ENCODE peak calls at places on chromosomes 4 and X, in seven cellular contexts. One of them, this sample, is unnamed. For H3K27me3 and H3K4me1, the result is how much of the 10 kb centered on the place peaks cover.

GRCh38 chr4:142035556-142035955 is 399.2 kb downstream of the IL15 start:
- DNase-seq in thoracic aorta: no peak
- DNase-seq in breast epithelium: no peak
- DNase-seq in HepG2: no peak
- DNase-seq in left lung: no peak
- DNase-seq in PC-3: peak
- DNase-seq in CD8-positive, alpha-beta T cell: no peak
- DNase-seq in this sample: no peak

GRCh38 chr4:8336412-8337075 is 67.0 kb downstream of the HTRA3 start:
- DNase-seq in thoracic aorta: no peak
- DNase-seq in breast epithelium: no peak
- DNase-seq in HepG2: no peak
- DNase-seq in left lung: no peak
- DNase-seq in PC-3: peak
- DNase-seq in CD8-positive, alpha-beta T cell: no peak
- DNase-seq in this sample: no peak

GRCh38 chrX:129842510-129843208 is 1.0 kb downstream of the ZDHHC9 start:
- DNase-seq in thoracic aorta: no peak
- DNase-seq in breast epithelium: no peak
- DNase-seq in HepG2: peak
- DNase-seq in left lung: no peak
- DNase-seq in PC-3: peak
- DNase-seq in CD8-positive, alpha-beta T cell: no peak
- DNase-seq in this sample: peak

GRCh38 chrX:97027384-97027922 is 143.7 kb downstream of the RPA4 start:
- DNase-seq in thoracic aorta: no peak
- DNase-seq in breast epithelium: no peak
- DNase-seq in HepG2: peak
- DNase-seq in left lung: no peak
- DNase-seq in PC-3: no peak
- DNase-seq in CD8-positive, alpha-beta T cell: no peak
- DNase-seq in this sample: no peak

GRCh38 chrX:311156-312129 is 7.2 kb downstream of the GTPBP6 start:
- DNase-seq in thoracic aorta: no peak
- DNase-seq in breast epithelium: peak
- DNase-seq in HepG2: no peak
- DNase-seq in left lung: peak
- DNase-seq in PC-3: no peak
- DNase-seq in CD8-positive, alpha-beta T cell: no peak
- DNase-seq in this sample: peak

GRCh38 chr4:2413821-2414610 is 4.4 kb downstream of the ZFYVE28 start:
- DNase-seq in thoracic aorta: no peak
- DNase-seq in breast epithelium: no peak
- DNase-seq in HepG2: no peak
- DNase-seq in left lung: peak
- DNase-seq in PC-3: peak
- DNase-seq in CD8-positive, alpha-beta T cell: peak
- DNase-seq in this sample: peak

GRCh38 chr4:186481998-186482790 is 73.2 kb downstream of the MTNR1A start:
- DNase-seq in thoracic aorta: no peak
- DNase-seq in breast epithelium: no peak
- DNase-seq in HepG2: no peak
- DNase-seq in left lung: no peak
- DNase-seq in PC-3: no peak
- DNase-seq in CD8-positive, alpha-beta T cell: no peak
- DNase-seq in this sample: no peak

GRCh38 chrX:56232221-56233082 is at the start of gene KLF8:
- DNase-seq in thoracic aorta: peak
- DNase-seq in breast epithelium: peak
- DNase-seq in HepG2: no peak
- DNase-seq in left lung: peak
- DNase-seq in PC-3: no peak
- DNase-seq in CD8-positive, alpha-beta T cell: peak
- DNase-seq in this sample: peak

GRCh38 chr4:15368906-15369305 is 58.9 kb upstream of the C1QTNF7 start:
- DNase-seq in thoracic aorta: no peak
- DNase-seq in breast epithelium: no peak
- DNase-seq in HepG2: no peak
- DNase-seq in left lung: no peak
- DNase-seq in PC-3: peak
- DNase-seq in CD8-positive, alpha-beta T cell: no peak
- DNase-seq in this sample: no peak

GRCh38 chr4:1726146-1726934 is 5.0 kb downstream of the TACC3 start:
- DNase-seq in thoracic aorta: peak
- DNase-seq in breast epithelium: peak
- DNase-seq in HepG2: peak
- DNase-seq in left lung: peak
- DNase-seq in PC-3: peak
- DNase-seq in CD8-positive, alpha-beta T cell: peak
- DNase-seq in this sample: peak

GRCh38 chr4:26568446-26568994 is 15.4 kb upstream of the TBC1D19 start:
- DNase-seq in thoracic aorta: no peak
- DNase-seq in breast epithelium: no peak
- DNase-seq in HepG2: no peak
- DNase-seq in left lung: no peak
- DNase-seq in PC-3: peak
- DNase-seq in CD8-positive, alpha-beta T cell: no peak
- DNase-seq in this sample: no peak

GRCh38 chr4:185020863-185021761 is 2.8 kb downstream of the HELT start:
- DNase-seq in thoracic aorta: no peak
- DNase-seq in breast epithelium: no peak
- DNase-seq in HepG2: no peak
- DNase-seq in left lung: no peak
- DNase-seq in PC-3: no peak
- DNase-seq in CD8-positive, alpha-beta T cell: no peak
- DNase-seq in this sample: no peak

GRCh38 chr4:170047774-170048354 is 21.7 kb upstream of the MFAP3L start:
- DNase-seq in thoracic aorta: no peak
- DNase-seq in breast epithelium: peak
- DNase-seq in HepG2: peak
- DNase-seq in left lung: no peak
- DNase-seq in PC-3: peak
- DNase-seq in CD8-positive, alpha-beta T cell: peak
- DNase-seq in this sample: peak

GRCh38 chr4:80264825-80265224 is 1.6 kb upstream of the FGF5 start:
- DNase-seq in thoracic aorta: no peak
- DNase-seq in breast epithelium: no peak
- DNase-seq in HepG2: no peak
- DNase-seq in left lung: no peak
- DNase-seq in PC-3: no peak
- DNase-seq in CD8-positive, alpha-beta T cell: no peak
- DNase-seq in this sample: no peak

GRCh38 chr4:52251864-52252263 is 200.8 kb downstream of the SPATA18 start:
- DNase-seq in thoracic aorta: no peak
- DNase-seq in breast epithelium: no peak
- DNase-seq in HepG2: no peak
- DNase-seq in left lung: no peak
- DNase-seq in PC-3: no peak
- DNase-seq in CD8-positive, alpha-beta T cell: no peak
- DNase-seq in this sample: no peak

GRCh38 chrX:13498220-13498619 is 71.2 kb upstream of the EGFL6 start:
- DNase-seq in thoracic aorta: no peak
- DNase-seq in breast epithelium: no peak
- DNase-seq in HepG2: no peak
- DNase-seq in left lung: no peak
- DNase-seq in PC-3: no peak
- DNase-seq in CD8-positive, alpha-beta T cell: no peak
- DNase-seq in this sample: no peak

GRCh38 chrX:113260474-113260873 is 419.8 kb upstream of the AMOT start:
- DNase-seq in thoracic aorta: no peak
- DNase-seq in breast epithelium: no peak
- DNase-seq in HepG2: peak
- DNase-seq in left lung: no peak
- DNase-seq in PC-3: no peak
- DNase-seq in CD8-positive, alpha-beta T cell: no peak
- DNase-seq in this sample: no peak

GRCh38 chr4:154492288-154492687 is 689 bp upstream of the DCHS2 start:
- DNase-seq in thoracic aorta: no peak
- DNase-seq in breast epithelium: no peak
- DNase-seq in HepG2: no peak
- DNase-seq in left lung: no peak
- DNase-seq in PC-3: no peak
- DNase-seq in CD8-positive, alpha-beta T cell: no peak
- DNase-seq in this sample: no peak

GRCh38 chr4:76831475-76832390 is 66.2 kb downstream of the SOWAHB start:
- DNase-seq in thoracic aorta: no peak
- DNase-seq in breast epithelium: no peak
- DNase-seq in HepG2: peak
- DNase-seq in left lung: no peak
- DNase-seq in PC-3: no peak
- DNase-seq in CD8-positive, alpha-beta T cell: no peak
- DNase-seq in this sample: no peak

GRCh38 chr4:46404961-46405360 is 15.0 kb upstream of the GABRA2 start:
- DNase-seq in thoracic aorta: no peak
- DNase-seq in breast epithelium: peak
- DNase-seq in HepG2: peak
- DNase-seq in left lung: no peak
- DNase-seq in PC-3: peak
- DNase-seq in CD8-positive, alpha-beta T cell: no peak
- DNase-seq in this sample: peak

GRCh38 chr4:80103615-80104014 is 30.6 kb upstream of the ANTXR2 start:
- DNase-seq in thoracic aorta: no peak
- DNase-seq in breast epithelium: no peak
- DNase-seq in HepG2: no peak
- DNase-seq in left lung: no peak
- DNase-seq in PC-3: no peak
- DNase-seq in CD8-positive, alpha-beta T cell: no peak
- DNase-seq in this sample: no peak

GRCh38 chr4:138595731-138596465 is 353.7 kb upstream of the SLC7A11 start:
- DNase-seq in thoracic aorta: no peak
- DNase-seq in breast epithelium: no peak
- DNase-seq in HepG2: no peak
- DNase-seq in left lung: no peak
- DNase-seq in PC-3: no peak
- DNase-seq in CD8-positive, alpha-beta T cell: no peak
- DNase-seq in this sample: no peak

GRCh38 chrX:101552714-101553113 is 2.4 kb downstream of the ARMCX1 start:
- DNase-seq in thoracic aorta: no peak
- DNase-seq in breast epithelium: no peak
- DNase-seq in HepG2: no peak
- DNase-seq in left lung: no peak
- DNase-seq in PC-3: no peak
- DNase-seq in CD8-positive, alpha-beta T cell: no peak
- DNase-seq in this sample: no peak

GRCh38 chrX:101550825-101551767 is 749 bp downstream of the ARMCX1 start:
- DNase-seq in thoracic aorta: no peak
- DNase-seq in breast epithelium: no peak
- DNase-seq in HepG2: no peak
- DNase-seq in left lung: peak
- DNase-seq in PC-3: no peak
- DNase-seq in CD8-positive, alpha-beta T cell: no peak
- DNase-seq in this sample: peak

DNA sequence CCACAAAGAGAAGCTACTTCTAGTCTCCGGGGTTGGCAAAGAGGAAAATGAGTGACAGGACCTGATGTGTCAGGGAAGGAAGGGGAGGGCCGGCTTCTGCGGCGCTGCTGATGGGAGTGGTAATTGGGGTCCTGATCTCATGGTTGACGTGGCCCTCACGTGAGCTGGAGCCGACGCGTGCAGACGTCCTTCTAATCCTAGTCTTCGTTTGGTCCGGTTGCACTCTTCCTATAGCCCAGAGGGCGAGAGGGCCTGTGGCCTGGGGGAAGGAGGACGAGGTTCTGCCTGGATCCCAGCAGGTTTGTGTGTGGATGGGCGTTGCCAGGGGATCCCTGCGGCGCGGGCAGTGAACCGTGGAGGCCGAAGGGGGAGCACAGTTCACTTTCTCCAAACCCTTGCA is at the start of gene ARMCX1:
- DNase-seq in thoracic aorta: peak
- DNase-seq in breast epithelium: peak
- DNase-seq in HepG2: no peak
- DNase-seq in left lung: peak
- DNase-seq in PC-3: no peak
- DNase-seq in CD8-positive, alpha-beta T cell: peak
- DNase-seq in this sample: peak
- H3K4me3 ChIP-seq in thoracic aorta: peak
- H3K4me3 ChIP-seq in breast epithelium: peak
- H3K4me3 ChIP-seq in HepG2: no peak
- H3K4me3 ChIP-seq in left lung: peak
- H3K4me3 ChIP-seq in PC-3: no peak
- H3K4me3 ChIP-seq in CD8-positive, alpha-beta T cell: peak
- H3K4me3 ChIP-seq in this sample: peak

DNA sequence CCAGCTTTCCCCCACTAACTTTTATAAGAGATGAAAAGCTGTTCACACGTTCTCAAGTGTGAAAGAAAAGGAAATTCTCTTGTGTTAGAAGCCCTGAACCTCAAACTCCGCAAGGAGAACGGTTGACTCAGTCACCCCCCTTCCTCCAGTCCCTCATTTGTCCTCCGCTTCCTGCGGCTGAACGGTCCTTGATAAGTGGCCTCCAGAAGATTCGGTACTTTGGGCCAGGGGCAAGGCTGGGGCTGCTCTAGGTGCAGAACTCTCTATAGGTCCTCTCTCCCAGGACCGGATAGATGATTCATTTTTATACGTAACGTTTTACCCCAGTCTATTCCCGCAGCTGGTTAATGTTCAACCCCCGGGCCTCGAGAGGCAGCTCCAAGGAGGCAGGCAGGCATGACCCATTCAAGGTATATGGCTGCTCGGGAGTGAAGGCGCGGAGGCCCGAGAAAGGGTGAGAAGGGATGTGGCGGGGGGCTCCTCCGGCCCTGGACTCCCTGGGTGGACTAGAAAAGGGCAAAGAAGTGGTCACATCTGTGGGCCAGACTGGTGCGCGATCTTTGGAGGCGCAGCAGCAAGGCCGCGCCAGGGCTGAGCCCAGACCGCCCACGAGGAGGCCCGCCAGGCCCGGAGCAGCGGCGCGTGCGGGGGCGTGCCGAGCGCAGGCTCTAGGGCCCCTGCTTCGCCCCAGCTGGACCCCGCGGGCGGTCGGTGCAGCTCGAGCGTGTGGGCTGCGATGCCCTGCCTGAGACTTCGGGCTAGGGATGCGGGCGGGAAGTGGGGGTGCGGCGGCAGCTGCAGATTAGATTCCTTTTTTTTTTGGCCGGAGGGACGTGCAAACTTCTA is 11.7 kb downstream of the PITX2 start:
- DNase-seq in thoracic aorta: no peak
- DNase-seq in breast epithelium: no peak
- DNase-seq in HepG2: no peak
- DNase-seq in left lung: no peak
- DNase-seq in PC-3: no peak
- DNase-seq in CD8-positive, alpha-beta T cell: no peak
- DNase-seq in this sample: no peak
- H3K27me3 ChIP-seq in thoracic aorta: under half
- H3K27me3 ChIP-seq in breast epithelium: under half
- H3K27me3 ChIP-seq in HepG2: under half
- H3K27me3 ChIP-seq in left lung: half or more
- H3K27me3 ChIP-seq in PC-3: under half
- H3K27me3 ChIP-seq in CD8-positive, alpha-beta T cell: under half
- H3K27me3 ChIP-seq in this sample: half or more

GRCh38 chr4:128835498-128836222 is 26.2 kb downstream of the JADE1 start:
- DNase-seq in thoracic aorta: no peak
- DNase-seq in breast epithelium: no peak
- DNase-seq in HepG2: no peak
- DNase-seq in left lung: no peak
- DNase-seq in PC-3: no peak
- DNase-seq in CD8-positive, alpha-beta T cell: no peak
- DNase-seq in this sample: peak
- H3K4me1 ChIP-seq in thoracic aorta: under half
- H3K4me1 ChIP-seq in breast epithelium: under half
- H3K4me1 ChIP-seq in HepG2: under half
- H3K4me1 ChIP-seq in left lung: under half
- H3K4me1 ChIP-seq in PC-3: under half
- H3K4me1 ChIP-seq in CD8-positive, alpha-beta T cell: under half
- H3K4me1 ChIP-seq in this sample: under half

GRCh38 chr4:84232311-84233095 is 266.6 kb downstream of the NKX6-1 start:
- DNase-seq in thoracic aorta: no peak
- DNase-seq in breast epithelium: no peak
- DNase-seq in HepG2: no peak
- DNase-seq in left lung: no peak
- DNase-seq in PC-3: no peak
- DNase-seq in CD8-positive, alpha-beta T cell: no peak
- DNase-seq in this sample: no peak
- H3K4me3 ChIP-seq in thoracic aorta: no peak
- H3K4me3 ChIP-seq in breast epithelium: no peak
- H3K4me3 ChIP-seq in HepG2: no peak
- H3K4me3 ChIP-seq in left lung: no peak
- H3K4me3 ChIP-seq in PC-3: no peak
- H3K4me3 ChIP-seq in CD8-positive, alpha-beta T cell: no peak
- H3K4me3 ChIP-seq in this sample: no peak